ENCODE peak calls at places on chromosomes 16 and 17, in five cellular contexts. F is fibroblast of lung, X is hepatocyte, T is GM12878, W is PC-9. Z is an unnamed sample.
A peak's percentile ranks its signal among the peaks of the same experiment; 100 is the strongest.

GRCh38 chr17:18257747-18258355 is 687 bp downstream of the FLII start:
- DNase-seq in F (peak; percentile 71), X (peak; percentile 79), T (no peak), W (peak; percentile 75), Z (peak; percentile 70)

GRCh38 chr17:40122466-40122943 is 734 bp downstream of the MSL1 start:
- DNase-seq in F (peak; percentile 45), X (peak; percentile 80), T (no peak), W (no peak), Z (peak; percentile 25)

GRCh38 chr16:53773881-53774280 is 69.9 kb downstream of the FTO start:
- DNase-seq in F (no peak), X (no peak), T (no peak), W (no peak), Z (no peak)

GRCh38 chr17:48588074-48588415 is 2.0 kb downstream of the HOXB3 start:
- DNase-seq in F (no peak), X (no peak), T (no peak), W (no peak), Z (no peak)

GRCh38 chr17:77372444-77373297 is 231.9 kb downstream of the SEC14L1 start:
- DNase-seq in F (peak; percentile 94), X (peak; percentile 91), T (no peak), W (no peak), Z (peak; percentile 54)

GRCh38 chr16:17555176-17555575 is 84.4 kb upstream of the XYLT1 start:
- DNase-seq in F (peak; percentile 51), X (no peak), T (no peak), W (no peak), Z (peak; percentile 65)

GRCh38 chr17:3592216-3592860 is 16.9 kb downstream of the TRPV1 start:
- DNase-seq in F (no peak), X (no peak), T (no peak), W (no peak), Z (no peak)

GRCh38 chr16:78490847-78491246 is 391.4 kb downstream of the WWOX start:
- DNase-seq in F (no peak), X (no peak), T (no peak), W (no peak), Z (no peak)

GRCh38 chr17:19716108-19717030 is at the start of gene SLC47A2:
- DNase-seq in F (no peak), X (no peak), T (no peak), W (no peak), Z (no peak)

GRCh38 chr16:89964201-89964600 is 15.6 kb downstream of the DEF8 start:
- DNase-seq in F (no peak), X (no peak), T (no peak), W (no peak), Z (no peak)
- TF ChIP-seq EZH2 in F (no peak), X (no peak), T (no peak), W (no peak), Z (no peak)

DNA sequence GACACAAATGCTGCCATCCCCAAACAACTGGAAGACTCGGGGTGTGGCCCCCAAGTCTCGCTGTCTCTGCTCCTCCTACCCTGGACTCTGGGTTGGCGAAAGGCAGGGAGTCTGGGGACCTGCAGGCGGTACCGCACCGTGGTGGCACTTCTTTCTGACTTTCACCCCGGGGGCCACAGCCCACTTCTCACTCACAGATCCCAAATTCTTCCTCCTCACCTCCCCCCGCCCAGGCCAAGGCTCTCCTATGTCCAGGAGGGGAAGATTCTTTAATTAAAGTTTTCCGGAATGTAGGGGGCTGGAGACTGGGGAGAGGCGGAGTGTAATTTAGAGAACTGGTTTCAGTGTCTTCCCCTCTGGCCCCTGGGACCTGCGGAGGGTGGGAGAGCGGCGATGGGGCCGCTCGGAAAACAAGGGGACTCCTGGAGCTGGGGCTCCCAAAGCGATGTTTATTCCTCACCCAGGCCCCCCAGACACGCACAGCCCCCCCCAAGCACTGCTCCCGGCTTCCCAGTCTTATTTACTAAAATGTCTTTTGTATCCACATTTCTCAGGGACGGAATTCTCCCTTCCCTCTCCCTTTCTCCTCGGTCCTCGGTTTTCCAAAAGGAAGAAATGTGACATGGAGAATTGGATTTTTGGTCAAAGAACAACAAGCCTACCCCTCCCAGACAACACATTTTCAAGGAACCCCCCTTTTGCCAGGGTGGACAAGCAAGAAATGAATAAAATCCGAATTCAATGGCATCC is 1.2 kb downstream of the WNT3 start:
- DNase-seq in F (no peak), X (no peak), T (no peak), W (no peak), Z (no peak)
- TF ChIP-seq EZH2 in F (peak; percentile 41), X (no peak), T (no peak), W (no peak), Z (no peak)

DNA sequence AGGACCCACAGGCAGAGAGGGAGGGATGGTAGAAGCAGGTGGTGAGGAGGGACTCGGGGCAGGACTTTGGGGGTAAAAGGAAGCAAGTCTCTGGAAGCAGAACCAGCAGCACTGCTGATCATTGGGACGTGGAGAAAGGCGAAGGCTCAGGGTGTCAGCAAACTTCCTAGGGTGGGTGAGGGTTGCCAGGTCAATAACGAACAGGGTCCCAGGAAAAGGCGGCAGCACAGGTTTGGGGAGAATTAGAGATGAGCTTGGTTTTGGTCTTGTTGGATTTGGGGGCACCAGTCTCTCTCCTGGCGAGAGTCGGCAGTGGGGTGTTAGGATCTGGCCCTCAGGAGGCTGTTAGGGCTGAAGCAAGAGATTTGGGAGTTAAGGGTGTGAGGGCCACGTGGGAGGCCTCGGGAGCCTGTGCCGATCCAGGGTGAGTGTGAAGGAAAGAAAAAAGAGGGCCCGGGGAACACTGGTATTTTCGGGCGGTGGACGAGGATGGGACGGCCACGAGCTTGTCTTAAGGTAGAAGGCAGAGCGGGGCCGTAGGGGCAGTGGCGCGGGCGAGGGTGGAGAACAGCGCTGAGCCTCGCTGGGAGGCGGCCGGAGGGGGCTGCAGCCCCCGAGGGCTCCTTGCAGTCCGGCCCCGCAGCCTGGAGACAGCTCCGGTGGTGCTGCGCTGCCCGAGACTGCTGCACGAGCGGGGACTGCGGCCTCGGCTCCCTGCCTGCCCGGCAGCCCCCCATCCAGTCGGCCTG is 785 bp upstream of the ADORA2B start:
- DNase-seq in F (no peak), X (no peak), T (no peak), W (no peak), Z (no peak)
- TF ChIP-seq EZH2 in F (no peak), X (no peak), T (no peak), W (no peak), Z (no peak)

DNA sequence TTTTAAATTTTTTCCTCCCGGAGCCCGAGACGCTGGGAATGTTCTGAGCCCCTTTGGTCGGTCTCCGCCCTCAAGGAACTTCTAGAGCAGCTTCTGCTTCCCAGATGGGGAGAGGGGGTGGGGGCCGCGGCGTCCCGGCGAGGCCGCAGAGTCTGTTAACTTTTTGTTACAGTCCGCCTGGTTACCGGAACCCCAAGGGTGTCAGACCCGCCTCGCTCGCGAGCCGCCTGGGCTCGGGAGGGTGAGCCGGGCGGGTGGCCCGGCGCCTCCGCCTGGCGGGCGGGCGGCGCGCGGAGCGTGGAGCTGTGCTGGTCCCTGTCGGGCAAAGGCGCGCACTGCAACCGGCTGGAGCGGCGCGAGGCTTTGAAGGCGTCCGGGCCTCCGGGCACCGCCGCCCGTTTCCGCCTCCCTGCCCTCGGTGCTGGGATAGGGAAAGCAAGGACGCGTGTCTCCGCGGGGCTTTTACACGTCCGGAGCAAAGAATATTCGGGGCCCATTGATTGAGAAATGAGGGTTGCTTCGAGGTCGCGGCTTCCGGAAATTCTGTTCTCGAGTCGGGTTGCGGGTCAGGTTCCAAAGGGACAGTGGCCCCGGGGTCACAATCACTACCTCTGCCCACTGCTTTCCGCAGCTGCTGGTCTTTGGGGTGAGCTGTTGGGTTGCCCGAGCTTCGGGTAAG is 1.7 kb downstream of the HS3ST3B1 start:
- DNase-seq in F (peak; percentile 86), X (peak; percentile 95), T (no peak), W (no peak), Z (peak; percentile 81)
- TF ChIP-seq EZH2 in F (no peak), X (no peak), T (no peak), W (no peak), Z (no peak)

Z was measured in mammary epithelial cell.